ENCODE peak calls at places on chromosomes 11 and 22, in five cellular contexts. Y is thoracic aorta, A is HL-60, F is osteoblast, R is fibroblast of villous mesenchyme. K is an unnamed sample.

GRCh38 chr11:72239296-72239848 is 4.6 kb downstream of the PHOX2A start:
- DNase-seq in Y (no peak), A (no peak), F (no peak), R (peak), K (peak)

GRCh38 chr11:59891781-59892181 is 13.2 kb downstream of the OOSP3 start:
- DNase-seq in Y (no peak), A (no peak), F (no peak), R (peak), K (no peak)

GRCh38 chr11:74492084-74492483 is 1.4 kb downstream of the LIPT2 start:
- DNase-seq in Y (no peak), A (no peak), F (no peak), R (no peak), K (no peak)

GRCh38 chr11:116111546-116111945 is 607.3 kb upstream of the CADM1 start:
- DNase-seq in Y (no peak), A (no peak), F (no peak), R (no peak), K (no peak)

GRCh38 chr22:35552186-35552842 is 11.7 kb downstream of the RASD2 start:
- DNase-seq in Y (no peak), A (no peak), F (peak), R (no peak), K (peak)

GRCh38 chr22:39699631-39700348 is 129.2 kb downstream of the CACNA1I start:
- DNase-seq in Y (no peak), A (no peak), F (no peak), R (no peak), K (no peak)

GRCh38 chr22:26066534-26066933 is 102.7 kb upstream of the SEZ6L start:
- DNase-seq in Y (no peak), A (no peak), F (no peak), R (no peak), K (no peak)

GRCh38 chr11:70063121-70063520 is 15.0 kb upstream of the ANO1 start:
- DNase-seq in Y (no peak), A (no peak), F (no peak), R (no peak), K (no peak)

GRCh38 chr11:34330653-34331052 is 27.2 kb downstream of the ABTB2 start:
- DNase-seq in Y (no peak), A (no peak), F (no peak), R (no peak), K (no peak)

GRCh38 chr22:19483481-19484244 is 3.9 kb downstream of the CDC45 start:
- DNase-seq in Y (no peak), A (no peak), F (no peak), R (peak), K (no peak)

GRCh38 chr11:68503281-68503687 is 42.7 kb downstream of the PPP6R3 start:
- DNase-seq in Y (no peak), A (no peak), F (no peak), R (no peak), K (no peak)

GRCh38 chr11:1303196-1303821 is 6.1 kb downstream of the TOLLIP start:
- DNase-seq in Y (no peak), A (peak), F (peak), R (no peak), K (no peak)
- TF ChIP-seq CTCF in Y (no peak), A (peak), F (peak), R (peak), K (peak)

GRCh38 chr22:25051073-25051472 is 98.6 kb downstream of the KIAA1671 start:
- DNase-seq in Y (no peak), A (no peak), F (peak), R (no peak), K (no peak)
- TF ChIP-seq CTCF in Y (no peak), A (peak), F (peak), R (peak), K (peak)

DNA sequence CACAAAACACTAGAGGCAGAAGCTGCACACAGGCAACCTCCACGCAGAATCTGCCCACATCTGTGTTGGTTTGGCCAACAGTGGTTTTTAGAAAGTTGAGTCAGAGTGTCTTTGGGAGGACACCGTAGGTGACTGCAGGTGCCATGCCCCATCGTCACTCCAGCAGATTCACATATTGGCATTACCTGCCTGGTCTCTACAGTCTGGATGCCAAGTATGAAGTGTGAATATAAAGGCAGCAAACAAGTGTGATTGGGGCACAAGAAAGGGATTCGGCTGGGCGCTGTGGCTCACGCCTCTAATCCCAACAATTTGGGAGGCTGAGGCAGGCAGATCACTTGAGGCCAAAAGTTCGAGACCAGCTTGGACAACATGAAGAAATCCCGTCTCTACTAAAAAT is 11.0 kb upstream of the FXYD2 start:
- DNase-seq in Y (no peak), A (no peak), F (no peak), R (no peak), K (no peak)
- TF ChIP-seq CTCF in Y (no peak), A (no peak), F (no peak), R (no peak), K (no peak)

DNA sequence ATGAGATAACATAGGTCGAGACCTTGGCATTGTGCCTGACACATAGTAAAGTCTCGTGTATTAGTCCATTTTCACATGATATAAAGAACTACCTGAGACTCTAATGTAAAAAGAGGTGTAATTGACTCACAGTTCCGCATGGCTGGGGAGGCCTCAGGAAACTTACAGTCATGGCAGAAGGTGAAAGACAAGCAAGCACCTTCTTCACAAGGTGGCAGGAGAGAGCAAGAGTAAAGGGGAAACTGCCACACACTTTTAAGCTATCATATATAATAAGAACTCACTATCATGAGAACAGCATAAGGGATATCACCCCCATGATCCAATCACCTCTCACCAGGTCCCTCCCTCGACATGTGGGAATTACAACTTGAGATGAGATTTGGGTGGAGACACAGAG is 165.2 kb downstream of the SPON1 start:
- DNase-seq in Y (no peak), A (no peak), F (no peak), R (no peak), K (no peak)
- TF ChIP-seq CTCF in Y (no peak), A (no peak), F (no peak), R (no peak), K (no peak)

GRCh38 chr11:43578346-43579170 is 102.0 kb upstream of the HSD17B12 start:
- DNase-seq in Y (no peak), A (no peak), F (peak), R (peak), K (no peak)

GRCh38 chr11:43580735-43581369 is 99.7 kb upstream of the HSD17B12 start:
- DNase-seq in Y (no peak), A (no peak), F (peak), R (no peak), K (peak)

GRCh38 chr11:43579919-43580276 is 100.6 kb upstream of the HSD17B12 start:
- DNase-seq in Y (no peak), A (no peak), F (no peak), R (no peak), K (no peak)

GRCh38 chr11:43577566-43578264 is 102.8 kb upstream of the HSD17B12 start:
- DNase-seq in Y (no peak), A (no peak), F (peak), R (no peak), K (no peak)

GRCh38 chr11:43579171-43579918 is 101.2 kb upstream of the HSD17B12 start:
- DNase-seq in Y (no peak), A (no peak), F (peak), R (peak), K (peak)
- TF ChIP-seq CTCF in Y (no peak), A (no peak), F (peak), R (peak), K (peak)

DNA sequence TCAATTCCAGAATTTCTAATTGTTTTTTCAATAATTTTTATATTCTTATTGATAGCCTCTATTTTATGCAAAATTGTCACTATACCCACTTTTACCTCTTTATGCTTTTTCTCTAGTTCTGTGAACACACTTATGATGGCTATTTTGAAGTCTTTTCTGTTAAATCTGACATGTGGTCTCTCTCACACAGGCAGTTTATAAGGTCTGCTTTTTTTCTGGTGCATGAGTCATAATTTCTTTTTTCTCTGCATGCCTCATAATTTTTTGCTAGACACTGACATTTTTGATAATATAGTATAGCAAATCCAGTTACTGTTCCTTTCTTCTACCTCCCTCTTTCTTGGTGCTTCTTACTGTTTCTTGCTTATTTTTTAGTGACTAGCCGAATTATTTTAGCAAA is 36.0 kb downstream of the ZBTB44 start:
- DNase-seq in Y (no peak), A (no peak), F (no peak), R (peak), K (no peak)
- TF ChIP-seq CTCF in Y (no peak), A (no peak), F (no peak), R (no peak), K (no peak)

GRCh38 chr11:6234314-6235031 is at the start of gene FHIP1B:
- DNase-seq in Y (peak), A (peak), F (peak), R (peak), K (peak)
- TF ChIP-seq CTCF in Y (no peak), A (no peak), F (no peak), R (no peak), K (no peak)

DNA sequence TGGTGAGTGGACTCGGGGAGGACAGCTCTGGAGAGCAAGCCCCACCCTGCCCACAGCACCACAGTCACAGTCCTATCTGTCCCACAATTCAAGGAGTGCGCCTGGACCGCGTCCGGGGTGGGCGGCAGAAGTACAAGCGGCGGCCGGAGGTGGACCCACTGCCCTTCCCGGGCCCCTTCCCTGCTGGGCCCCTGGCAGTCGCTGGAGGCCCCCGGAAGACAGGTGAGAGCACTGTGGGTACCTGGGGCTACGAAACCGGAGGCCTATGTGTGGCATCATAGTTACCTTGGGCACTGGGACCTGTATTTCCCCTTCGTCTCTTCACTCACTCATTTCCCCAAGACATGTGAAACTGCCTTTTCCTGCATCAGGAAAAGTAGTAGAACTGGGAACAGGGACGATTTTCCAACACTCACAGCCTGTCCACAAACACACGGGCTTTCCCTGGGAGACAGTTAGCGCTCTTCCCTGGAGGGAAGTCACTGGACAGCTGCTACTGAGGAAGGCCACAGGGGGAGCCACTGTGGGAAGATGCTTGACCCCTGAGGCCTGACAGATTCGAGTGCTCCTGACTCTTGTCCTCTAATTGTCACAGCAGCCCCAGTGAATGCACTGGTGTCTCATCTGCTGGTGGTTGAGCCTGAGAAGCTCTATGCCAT is 3.1 kb downstream of the TRMT112 start:
- DNase-seq in Y (no peak), A (no peak), F (peak), R (no peak), K (no peak)
- TF ChIP-seq CTCF in Y (no peak), A (peak), F (peak), R (peak), K (peak)

GRCh38 chr11:77590194-77590591 is 440 bp downstream of the AQP11 start:
- DNase-seq in Y (no peak), A (no peak), F (peak), R (peak), K (no peak)
- TF ChIP-seq CTCF in Y (no peak), A (no peak), F (no peak), R (no peak), K (no peak)

K was measured in BE2C.